ENCODE peak calls at places on chromosomes 16 and 17, in four cellular contexts. O, W, V and C are unnamed samples.

GRCh38 chr17:6753006-6753445 is 2.8 kb upstream of the XAF1 start:
- DNase-seq in W (no peak), O (peak; percentile 44), V (no peak), C (peak; percentile 11)

GRCh38 chr16:47311738-47312505 is 148.9 kb downstream of the ITFG1 start:
- DNase-seq in V (peak; percentile 6), W (no peak), O (peak; percentile 61), C (peak; percentile 7)

GRCh38 chr17:67629963-67630320 is 87.8 kb upstream of the NOL11 start:
- DNase-seq in W (peak; percentile 59), V (peak; percentile 23), O (peak; percentile 80), C (no peak)

GRCh38 chr17:73455050-73455687 is 143.4 kb upstream of the CDC42EP4 start:
- DNase-seq in O (no peak), V (no peak), W (peak; percentile 67), C (no peak)

GRCh38 chr17:81348097-81349055 is 46.9 kb upstream of the BAHCC1 start:
- DNase-seq in V (no peak), O (no peak), W (no peak), C (peak; percentile 3)

GRCh38 chr16:3067929-3068288 is 2.5 kb downstream of the IL32 start:
- DNase-seq in W (no peak), V (no peak), O (no peak), C (no peak)

GRCh38 chr16:72092832-72093447 is 480 bp downstream of the TXNL4B start:
- DNase-seq in V (no peak), O (peak; percentile 63), W (no peak), C (peak; percentile 52)

GRCh38 chr17:40168262-40168832 is 8.9 kb upstream of the RAPGEFL1 start:
- DNase-seq in O (peak; percentile 65), W (peak; percentile 65), V (peak; percentile 28), C (peak; percentile 78)

GRCh38 chr17:1996243-1997145 is 28.6 kb downstream of the RTN4RL1 start:
- DNase-seq in V (no peak), W (peak; percentile 87), O (no peak), C (no peak)

GRCh38 chr17:17757391-17757791 is 76.1 kb downstream of the RAI1 start:
- DNase-seq in V (no peak), W (no peak), O (no peak), C (no peak)

GRCh38 chr17:30275911-30276310 is 15.8 kb downstream of the BLMH start:
- DNase-seq in V (no peak), O (no peak), W (no peak), C (no peak)

GRCh38 chr17:20706752-20707372 is 127.3 kb downstream of the CDRT15L2 start:
- DNase-seq in O (peak; percentile 1), V (no peak), W (no peak), C (no peak)

GRCh38 chr17:80138856-80139426 is 8.0 kb downstream of the EIF4A3 start:
- DNase-seq in W (no peak), O (no peak), V (no peak), C (no peak)

GRCh38 chr16:20884240-20884556 is 16.0 kb downstream of the DCUN1D3 start:
- DNase-seq in V (no peak), O (peak; percentile 51), W (no peak), C (peak; percentile 51)

GRCh38 chr16:85321856-85322271 is 209.6 kb upstream of the CIBAR2 start:
- DNase-seq in V (no peak), O (no peak), W (peak; percentile 77), C (no peak)

GRCh38 chr16:19283637-19284036 is 1.9 kb upstream of the CLEC19A start:
- DNase-seq in V (no peak), O (peak; percentile 51), W (no peak), C (no peak)

GRCh38 chr17:43418441-43419374 is 19.9 kb downstream of the ARL4D start:
- DNase-seq in W (no peak), V (peak; percentile 55), O (peak; percentile 89), C (peak; percentile 79)

GRCh38 chr17:28169621-28170349 is 127.3 kb downstream of the NLK start:
- DNase-seq in V (no peak), O (no peak), W (no peak), C (no peak)

GRCh38 chr17:28174352-28175046 is 132.0 kb downstream of the NLK start:
- DNase-seq in W (no peak), V (no peak), O (peak; percentile 13), C (no peak)

GRCh38 chr17:28170771-28171170 is 128.3 kb downstream of the NLK start:
- DNase-seq in V (no peak), O (no peak), W (no peak), C (no peak)

GRCh38 chr17:28173801-28174200 is 131.3 kb downstream of the NLK start:
- DNase-seq in W (no peak), V (no peak), O (no peak), C (peak; percentile 9)

GRCh38 chr17:28173071-28173561 is 130.6 kb downstream of the NLK start:
- DNase-seq in V (no peak), O (no peak), W (no peak), C (peak; percentile 29)
- TF ChIP-seq EZH2phosphoT487 in V (no peak), O (no peak), W (no peak), C (no peak)

DNA sequence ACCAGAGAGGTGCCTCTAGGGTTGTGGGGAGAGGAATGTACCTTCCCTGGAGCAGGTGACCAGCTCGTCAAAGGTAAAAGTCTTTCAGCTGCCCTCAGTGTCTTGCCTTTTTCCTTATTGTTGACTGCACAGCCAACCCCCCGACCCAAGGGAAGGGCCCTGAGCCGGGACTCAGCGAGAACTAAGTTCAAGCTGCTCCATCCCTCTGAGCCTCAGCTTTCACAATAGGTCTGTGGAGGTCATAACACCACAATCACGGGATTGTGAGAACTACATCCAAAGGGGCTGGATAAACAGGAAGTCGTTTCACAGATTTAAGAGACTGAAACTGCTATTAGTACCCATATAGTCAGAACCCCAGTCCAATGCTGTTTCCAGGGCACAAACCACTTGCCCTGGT is 2.6 kb upstream of the KRT36 start:
- DNase-seq in O (no peak), V (no peak), W (no peak), C (no peak)
- TF ChIP-seq EZH2phosphoT487 in O (no peak), V (no peak), W (no peak), C (no peak)

GRCh38 chr17:50558955-50559614 is 1.4 kb upstream of the CACNA1G start:
- DNase-seq in O (no peak), V (no peak), W (no peak), C (peak; percentile 62)
- TF ChIP-seq EZH2phosphoT487 in O (no peak), V (no peak), W (no peak), C (no peak)

GRCh38 chr17:46805771-46806170 is 12.7 kb downstream of the WNT3 start:
- DNase-seq in W (no peak), V (no peak), O (no peak), C (no peak)
- TF ChIP-seq EZH2phosphoT487 in W (no peak), V (no peak), O (no peak), C (no peak)

GRCh38 chr17:64781013-64781392 is 118.9 kb upstream of the SMURF2 start:
- DNase-seq in O (no peak), W (peak; percentile 64), V (no peak), C (no peak)
- TF ChIP-seq EZH2phosphoT487 in O (no peak), W (no peak), V (no peak), C (no peak)

GRCh38 chr17:78883533-78884131 is 19.4 kb downstream of the CEP295NL start:
- DNase-seq in W (peak; percentile 93), V (peak; percentile 72), O (peak; percentile 95), C (peak; percentile 90)

GRCh38 chr17:78882546-78883089 is 20.4 kb downstream of the CEP295NL start:
- DNase-seq in O (no peak), V (no peak), W (peak; percentile 88), C (no peak)

GRCh38 chr17:78884148-78884870 is 18.7 kb downstream of the CEP295NL start:
- DNase-seq in W (no peak), V (no peak), O (no peak), C (no peak)

GRCh38 chr17:78884876-78885667 is 17.9 kb downstream of the CEP295NL start:
- DNase-seq in O (no peak), V (no peak), W (peak; percentile 29), C (no peak)

DNA sequence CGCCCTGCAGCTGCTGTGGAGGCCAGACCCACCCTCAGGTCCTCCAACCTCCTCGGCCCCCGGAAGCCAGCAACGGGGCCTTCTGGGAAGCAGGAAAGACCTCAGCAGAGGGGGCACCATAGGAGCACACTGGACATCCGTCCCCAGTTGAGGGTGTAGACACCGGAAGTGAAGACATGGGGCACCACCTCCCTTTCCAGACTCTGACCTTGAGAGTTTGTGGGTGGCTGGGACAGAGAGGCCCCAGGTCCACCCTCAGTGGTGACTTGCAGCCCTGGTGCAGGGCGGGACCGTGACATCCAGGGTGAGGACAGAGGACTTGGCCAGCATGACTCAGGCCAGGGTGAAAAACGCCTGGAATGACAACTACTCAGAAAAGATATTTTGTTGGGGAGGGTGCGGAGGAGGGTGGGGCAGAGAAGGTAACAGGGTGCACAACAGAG is 19.9 kb downstream of the CEP295NL start:
- DNase-seq in V (peak; percentile 71), O (peak; percentile 94), W (peak; percentile 94), C (peak; percentile 86)
- TF ChIP-seq EZH2phosphoT487 in V (no peak), O (no peak), W (no peak), C (no peak)

GRCh38 chr16:24717411-24717810 is 12.0 kb upstream of the TNRC6A start:
- DNase-seq in V (no peak), O (no peak), W (no peak), C (peak; percentile 32)

GRCh38 chr16:24718967-24719521 is 10.4 kb upstream of the TNRC6A start:
- DNase-seq in W (no peak), O (no peak), V (no peak), C (no peak)

GRCh38 chr16:24723663-24724062 is 5.8 kb upstream of the TNRC6A start:
- DNase-seq in V (no peak), W (no peak), O (peak; percentile 40), C (no peak)

DNA sequence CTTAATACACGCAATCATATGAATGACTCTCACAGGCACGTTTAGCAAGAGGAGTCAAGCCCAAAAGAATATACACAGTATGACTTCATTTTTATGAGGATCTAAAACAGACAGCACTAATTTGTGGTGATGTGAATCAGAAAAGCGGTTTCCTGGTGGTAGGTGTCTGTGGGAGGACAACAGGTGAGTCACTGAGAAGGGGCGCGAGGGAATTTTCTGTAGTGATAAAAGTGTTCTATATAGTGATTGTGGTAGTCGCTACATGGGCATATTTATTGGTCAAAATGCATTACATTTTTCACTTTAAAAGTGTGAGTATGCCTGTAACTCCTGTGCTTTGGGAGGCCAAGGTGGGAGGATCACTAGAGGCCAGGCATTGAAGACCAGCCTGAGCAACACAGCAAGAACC is 7.6 kb upstream of the TNRC6A start:
- DNase-seq in V (no peak), W (no peak), O (peak; percentile 58), C (no peak)
- TF ChIP-seq EZH2phosphoT487 in V (no peak), W (no peak), O (no peak), C (no peak)

GRCh38 chr16:14284930-14285541 is 213.9 kb downstream of the MRTFB start:
- DNase-seq in V (peak; percentile 63), W (no peak), O (peak; percentile 60), C (peak; percentile 77)
- TF ChIP-seq EZH2phosphoT487 in V (no peak), W (no peak), O (no peak), C (no peak)

GRCh38 chr16:82580293-82580900 is 46.4 kb upstream of the CDH13 start:
- DNase-seq in O (peak; percentile 10), V (peak; percentile 4), W (peak; percentile 22), C (peak; percentile 40)
- TF ChIP-seq EZH2phosphoT487 in O (no peak), V (no peak), W (no peak), C (no peak)